ENCODE peak calls at places on chromosomes 6 and 20, in five cellular contexts. One of them, this sample, is unnamed.

GRCh38 chr20:11912013-11912663 is 5.6 kb upstream of the BTBD3 start:
- DNase-seq in GM12878: no peak
- DNase-seq in A549: peak; percentile 24
- DNase-seq in H1: no peak
- DNase-seq in HepG2: peak; percentile 30
- DNase-seq in this sample: no peak

GRCh38 chr6:2900821-2901644 is 2.1 kb downstream of the SERPINB9 start:
- DNase-seq in A549: no peak
- DNase-seq in H1: no peak
- DNase-seq in HepG2: no peak
- DNase-seq in GM12878: no peak
- DNase-seq in this sample: no peak

GRCh38 chr20:23034721-23035671 is at the start of gene SSTR4:
- DNase-seq in H1: peak; percentile 63
- DNase-seq in A549: no peak
- DNase-seq in HepG2: no peak
- DNase-seq in GM12878: no peak
- DNase-seq in this sample: no peak

GRCh38 chr20:56630086-56630493 is 984 bp downstream of the TFAP2C start:
- DNase-seq in GM12878: no peak
- DNase-seq in H1: peak; percentile 91
- DNase-seq in A549: peak; percentile 83
- DNase-seq in HepG2: no peak
- DNase-seq in this sample: peak; percentile 26

GRCh38 chr6:169240591-169241390 is 12.9 kb downstream of the THBS2 start:
- DNase-seq in GM12878: no peak
- DNase-seq in HepG2: no peak
- DNase-seq in A549: no peak
- DNase-seq in H1: no peak
- DNase-seq in this sample: no peak

GRCh38 chr6:3825851-3826581 is 23.2 kb upstream of the FAM50B start:
- DNase-seq in GM12878: no peak
- DNase-seq in H1: no peak
- DNase-seq in HepG2: peak; percentile 73
- DNase-seq in A549: peak; percentile 86
- DNase-seq in this sample: no peak

GRCh38 chr6:16299861-16300260 is 61.5 kb downstream of the GMPR start:
- DNase-seq in HepG2: no peak
- DNase-seq in A549: no peak
- DNase-seq in H1: no peak
- DNase-seq in GM12878: no peak
- DNase-seq in this sample: peak; percentile 32

GRCh38 chr6:71929047-71929446 is 42.7 kb downstream of the RIMS1 start:
- DNase-seq in A549: no peak
- DNase-seq in GM12878: no peak
- DNase-seq in HepG2: no peak
- DNase-seq in H1: peak; percentile 50
- DNase-seq in this sample: no peak

GRCh38 chr20:47466704-47467459 is 34.8 kb upstream of the NCOA3 start:
- DNase-seq in H1: no peak
- DNase-seq in A549: no peak
- DNase-seq in HepG2: no peak
- DNase-seq in GM12878: no peak
- DNase-seq in this sample: no peak

GRCh38 chr6:86192123-86192522 is 549.4 kb upstream of the SYNCRIP start:
- DNase-seq in GM12878: no peak
- DNase-seq in A549: peak; percentile 37
- DNase-seq in H1: no peak
- DNase-seq in HepG2: peak; percentile 11
- DNase-seq in this sample: no peak

GRCh38 chr6:148898360-148899005 is 151.7 kb downstream of the UST start:
- DNase-seq in A549: no peak
- DNase-seq in HepG2: no peak
- DNase-seq in H1: no peak
- DNase-seq in GM12878: no peak
- DNase-seq in this sample: no peak

GRCh38 chr6:82217014-82217621 is 30.4 kb downstream of the IBTK start:
- DNase-seq in H1: no peak
- DNase-seq in HepG2: no peak
- DNase-seq in GM12878: peak; percentile 3
- DNase-seq in A549: no peak
- DNase-seq in this sample: no peak

GRCh38 chr6:2651966-2652365 is 98.8 kb downstream of the MYLK4 start:
- DNase-seq in HepG2: no peak
- DNase-seq in H1: no peak
- DNase-seq in GM12878: no peak
- DNase-seq in A549: no peak
- DNase-seq in this sample: no peak

GRCh38 chr6:815348-815738 is 122.4 kb upstream of the EXOC2 start:
- DNase-seq in HepG2: peak; percentile 19
- DNase-seq in H1: no peak
- DNase-seq in GM12878: no peak
- DNase-seq in A549: no peak
- DNase-seq in this sample: peak; percentile 27

GRCh38 chr20:8388146-8388545 is 256.1 kb downstream of the PLCB1 start:
- DNase-seq in HepG2: no peak
- DNase-seq in A549: no peak
- DNase-seq in H1: no peak
- DNase-seq in GM12878: no peak
- DNase-seq in this sample: no peak

GRCh38 chr6:21610376-21610775 is 16.8 kb downstream of the SOX4 start:
- DNase-seq in A549: no peak
- DNase-seq in H1: no peak
- DNase-seq in GM12878: no peak
- DNase-seq in HepG2: no peak
- DNase-seq in this sample: no peak

GRCh38 chr6:52183131-52183530 is 3.0 kb upstream of the IL17A start:
- DNase-seq in A549: no peak
- DNase-seq in H1: no peak
- DNase-seq in GM12878: no peak
- DNase-seq in HepG2: no peak
- DNase-seq in this sample: no peak

GRCh38 chr6:56756791-56757582 is 114.3 kb upstream of the DST start:
- DNase-seq in GM12878: no peak
- DNase-seq in HepG2: no peak
- DNase-seq in A549: no peak
- DNase-seq in H1: no peak
- DNase-seq in this sample: no peak

GRCh38 chr6:95581073-95581472 is 3.7 kb downstream of the MANEA start:
- DNase-seq in GM12878: no peak
- DNase-seq in A549: no peak
- DNase-seq in H1: no peak
- DNase-seq in HepG2: no peak
- DNase-seq in this sample: no peak

GRCh38 chr20:58619847-58620431 is 31.1 kb upstream of the STX16 start:
- DNase-seq in H1: no peak
- DNase-seq in A549: no peak
- DNase-seq in GM12878: no peak
- DNase-seq in HepG2: no peak
- DNase-seq in this sample: no peak

GRCh38 chr20:50354690-50355592 is 155.2 kb upstream of the PTPN1 start:
- DNase-seq in GM12878: no peak
- DNase-seq in A549: no peak
- DNase-seq in HepG2: no peak
- DNase-seq in H1: no peak
- DNase-seq in this sample: peak; percentile 64

GRCh38 chr6:144219056-144219685 is 66.0 kb upstream of the UTRN start:
- DNase-seq in GM12878: peak; percentile 8
- DNase-seq in A549: peak; percentile 44
- DNase-seq in HepG2: peak; percentile 54
- DNase-seq in H1: no peak
- DNase-seq in this sample: peak; percentile 23

DNA sequence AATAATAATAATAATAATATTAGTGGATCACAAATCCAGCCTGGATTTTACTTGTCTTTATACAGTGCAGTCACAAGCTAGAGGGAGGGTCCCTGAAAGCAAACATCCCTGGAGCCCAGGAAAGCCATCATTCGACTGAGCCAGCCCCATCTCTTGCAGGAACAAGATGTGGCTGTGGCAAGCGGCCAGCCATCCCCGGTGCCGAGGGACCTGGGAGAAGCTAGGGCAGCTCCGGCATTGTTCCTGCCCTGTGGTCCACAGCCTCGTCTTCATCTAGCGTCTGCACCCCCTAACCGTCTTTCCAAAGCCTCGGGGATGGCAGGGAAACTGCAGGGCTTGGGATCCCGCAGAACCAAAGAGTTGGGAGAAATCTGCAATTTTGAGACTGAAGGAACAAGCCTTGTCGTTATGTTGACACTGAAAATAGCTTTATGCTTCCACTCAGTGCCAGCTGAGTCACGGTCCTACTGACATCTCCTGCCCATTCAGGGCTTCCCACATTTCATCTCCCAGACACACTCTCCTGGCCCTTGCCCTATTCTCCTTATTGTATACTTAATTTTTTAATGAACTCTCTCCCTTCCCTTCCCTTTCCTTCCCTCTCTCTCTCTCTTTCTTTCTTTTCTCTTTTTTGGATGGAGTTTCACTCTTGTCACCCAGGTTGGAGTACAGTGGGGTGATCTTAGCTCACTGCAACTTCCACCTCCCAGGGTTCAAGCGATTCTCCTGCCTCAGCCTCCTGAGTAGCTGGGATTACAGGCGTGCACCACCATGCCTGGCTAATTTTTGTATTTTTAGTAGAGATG is 62.5 kb upstream of the ZNFX1 start:
- DNase-seq in HepG2: no peak
- DNase-seq in H1: no peak
- DNase-seq in GM12878: no peak
- DNase-seq in A549: no peak
- DNase-seq in this sample: no peak
- TF ChIP-seq KDM1A in HepG2: no peak
- TF ChIP-seq KDM1A in H1: no peak
- TF ChIP-seq KDM1A in GM12878: no peak
- TF ChIP-seq KDM1A in A549: no peak
- TF ChIP-seq KDM1A in this sample: no peak

DNA sequence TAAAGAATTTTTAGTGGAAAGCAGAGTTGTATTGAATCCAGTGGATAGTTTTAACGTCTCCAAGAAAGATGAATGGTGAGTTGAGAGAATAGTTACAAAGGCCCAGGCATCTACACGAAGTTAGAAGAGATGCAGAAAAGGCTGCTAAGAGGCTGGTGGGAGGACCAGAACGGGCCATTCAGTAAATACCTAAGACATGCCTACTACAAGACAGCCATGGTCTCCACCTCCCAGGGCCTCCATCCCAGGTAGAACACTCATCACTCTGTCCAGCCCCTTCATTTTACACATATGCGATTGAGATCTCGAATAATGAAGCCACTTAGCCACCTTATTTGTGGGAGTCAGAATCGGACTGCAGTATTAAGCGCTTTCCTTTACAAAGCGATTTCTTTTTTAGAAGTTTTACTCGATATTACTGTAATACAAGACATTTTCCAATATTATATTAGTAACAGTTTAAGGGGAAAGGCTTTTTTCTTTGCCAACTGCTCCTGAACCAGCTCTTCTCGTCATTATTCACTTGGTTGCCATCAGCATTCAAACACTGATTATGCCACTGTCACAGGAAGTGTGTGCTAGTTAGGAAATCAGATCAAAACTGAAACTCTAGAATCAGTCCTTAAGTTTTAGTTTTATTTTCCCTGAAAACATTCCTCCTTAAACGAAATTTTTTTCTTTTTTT is 1.6 kb downstream of the DYNLT1 start:
- DNase-seq in HepG2: no peak
- DNase-seq in H1: no peak
- DNase-seq in GM12878: no peak
- DNase-seq in A549: no peak
- DNase-seq in this sample: no peak
- H3K27ac ChIP-seq in HepG2: no peak overlapping the region
- H3K27ac ChIP-seq in H1: no peak overlapping the region
- H3K27ac ChIP-seq in GM12878: peak overlapping the region; percentile 82
- H3K27ac ChIP-seq in A549: no peak overlapping the region
- H3K27ac ChIP-seq in this sample: no peak overlapping the region

GRCh38 chr6:44257753-44258324 is 511 bp upstream of the SLC35B2 start:
- DNase-seq in GM12878: no peak
- DNase-seq in HepG2: no peak
- DNase-seq in A549: no peak
- DNase-seq in H1: no peak
- DNase-seq in this sample: no peak

GRCh38 chr6:44257007-44257752 is at the start of gene SLC35B2:
- DNase-seq in H1: peak; percentile 85
- DNase-seq in GM12878: no peak
- DNase-seq in HepG2: peak; percentile 88
- DNase-seq in A549: peak; percentile 55
- DNase-seq in this sample: peak; percentile 93

GRCh38 chr6:44258325-44258863 is 1.1 kb upstream of the SLC35B2 start:
- DNase-seq in GM12878: no peak
- DNase-seq in A549: no peak
- DNase-seq in HepG2: no peak
- DNase-seq in H1: no peak
- DNase-seq in this sample: no peak

GRCh38 chr6:44260011-44260410 is 2.7 kb upstream of the SLC35B2 start:
- DNase-seq in GM12878: no peak
- DNase-seq in A549: no peak
- DNase-seq in H1: no peak
- DNase-seq in HepG2: no peak
- DNase-seq in this sample: no peak

DNA sequence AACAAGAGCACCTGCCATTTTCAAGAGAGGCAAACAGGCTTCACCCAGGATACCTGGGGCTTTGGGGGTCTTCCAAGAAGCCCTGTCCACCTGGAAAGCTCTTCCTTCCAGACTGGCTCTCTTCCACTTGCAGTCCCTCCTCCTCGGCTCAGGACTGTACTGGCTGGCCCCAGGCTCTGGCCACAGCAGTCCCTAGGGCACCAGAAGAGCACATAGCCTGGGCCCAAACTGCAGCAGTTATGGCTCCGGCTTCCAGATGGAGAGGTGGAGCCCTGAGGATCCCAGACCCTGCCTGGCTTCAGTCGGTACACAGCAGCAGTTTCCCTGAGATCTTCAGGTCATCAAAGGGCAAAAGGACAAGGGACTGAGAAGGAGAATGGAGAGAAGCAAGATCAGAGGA is 1.6 kb upstream of the SLC35B2 start:
- DNase-seq in H1: no peak
- DNase-seq in GM12878: no peak
- DNase-seq in HepG2: no peak
- DNase-seq in A549: no peak
- DNase-seq in this sample: no peak
- H3K4me2 ChIP-seq in H1: no peak overlapping the region
- H3K4me2 ChIP-seq in GM12878: peak overlapping the region; percentile 98
- H3K4me2 ChIP-seq in HepG2: no peak overlapping the region
- H3K4me2 ChIP-seq in A549: no peak overlapping the region
- H3K4me2 ChIP-seq in this sample: no peak overlapping the region

DNA sequence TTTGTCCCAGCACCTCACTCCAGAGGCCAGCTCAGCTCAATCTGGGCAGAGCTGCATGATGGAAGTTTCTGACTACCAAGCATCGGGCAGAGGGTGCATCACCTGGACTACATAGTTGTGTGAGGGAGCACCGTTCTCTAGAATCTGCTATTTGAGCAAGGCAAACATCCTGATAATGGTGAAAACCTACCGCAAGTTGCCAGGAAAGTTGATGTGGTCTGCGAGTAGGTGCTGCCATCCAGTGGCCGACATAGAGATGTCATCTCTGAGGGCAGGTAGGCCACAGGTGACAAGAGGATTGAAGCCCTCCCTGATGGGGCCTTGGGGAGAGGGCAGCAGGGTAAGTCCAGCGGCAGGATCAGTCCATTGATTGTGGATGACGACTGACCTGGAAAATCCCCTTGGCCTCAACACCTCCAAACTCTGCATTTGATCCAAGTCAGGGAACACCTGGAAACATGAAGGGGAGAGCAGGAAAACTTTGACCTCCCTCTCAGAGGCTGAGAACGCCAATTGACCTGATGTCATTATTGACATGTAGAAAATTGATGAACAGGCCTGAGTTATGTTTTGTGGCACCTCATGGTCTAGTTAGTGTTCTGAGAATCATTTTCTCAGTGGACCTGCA is 3.9 kb upstream of the LPA start:
- DNase-seq in HepG2: peak; percentile 50
- DNase-seq in H1: peak; percentile 75
- DNase-seq in GM12878: peak; percentile 1
- DNase-seq in A549: peak; percentile 53
- DNase-seq in this sample: peak; percentile 69
- TF ChIP-seq KDM1A in HepG2: no peak
- TF ChIP-seq KDM1A in H1: no peak
- TF ChIP-seq KDM1A in GM12878: no peak
- TF ChIP-seq KDM1A in A549: no peak
- TF ChIP-seq KDM1A in this sample: no peak

This sample was measured in K562.